ENCODE peak calls at places on chromosome 7, in five cellular contexts. One of them, this sample, is unnamed.
A peak's percentile ranks its signal among the peaks of the same experiment; 100 is the strongest.

GRCh38 chr7:104130726-104131125 is 77.1 kb downstream of the ORC5 start:
- DNase-seq in foreskin fibroblast: no peak
- DNase-seq in Ammon's horn: no peak
- DNase-seq in substantia nigra: no peak
- DNase-seq in keratinocyte: no peak
- DNase-seq in this sample: no peak

GRCh38 chr7:22672892-22673637 is 53.9 kb upstream of the IL6 start:
- DNase-seq in substantia nigra: no peak
- DNase-seq in keratinocyte: no peak
- DNase-seq in foreskin fibroblast: no peak
- DNase-seq in Ammon's horn: no peak
- DNase-seq in this sample: no peak

GRCh38 chr7:105776068-105776790 is 100.2 kb downstream of the ATXN7L1 start:
- DNase-seq in foreskin fibroblast: peak; percentile 100
- DNase-seq in Ammon's horn: no peak
- DNase-seq in keratinocyte: no peak
- DNase-seq in substantia nigra: no peak
- DNase-seq in this sample: peak; percentile 73

GRCh38 chr7:134533288-134533771 is 6.0 kb downstream of the AKR1B10 start:
- DNase-seq in Ammon's horn: no peak
- DNase-seq in substantia nigra: no peak
- DNase-seq in foreskin fibroblast: peak; percentile 37
- DNase-seq in keratinocyte: no peak
- DNase-seq in this sample: no peak

GRCh38 chr7:38975944-38976392 is 1.7 kb upstream of the POU6F2 start:
- DNase-seq in Ammon's horn: no peak
- DNase-seq in keratinocyte: no peak
- DNase-seq in foreskin fibroblast: no peak
- DNase-seq in substantia nigra: no peak
- DNase-seq in this sample: peak; percentile 62

GRCh38 chr7:81769891-81770818 is at the start of gene HGF:
- DNase-seq in Ammon's horn: peak; percentile 56
- DNase-seq in substantia nigra: peak; percentile 49
- DNase-seq in foreskin fibroblast: peak; percentile 64
- DNase-seq in keratinocyte: no peak
- DNase-seq in this sample: peak; percentile 8

GRCh38 chr7:116528008-116528789 is 3.4 kb downstream of the CAV1 start:
- DNase-seq in Ammon's horn: no peak
- DNase-seq in substantia nigra: peak; percentile 6
- DNase-seq in keratinocyte: no peak
- DNase-seq in foreskin fibroblast: peak; percentile 96
- DNase-seq in this sample: no peak

GRCh38 chr7:56447864-56448693 is 331.9 kb upstream of the NUPR2 start:
- DNase-seq in substantia nigra: peak; percentile 7
- DNase-seq in foreskin fibroblast: no peak
- DNase-seq in keratinocyte: no peak
- DNase-seq in Ammon's horn: peak; percentile 2
- DNase-seq in this sample: peak; percentile 8

GRCh38 chr7:75531359-75531821 is 39.3 kb downstream of the SPDYE5 start:
- DNase-seq in foreskin fibroblast: peak; percentile 5
- DNase-seq in keratinocyte: no peak
- DNase-seq in Ammon's horn: no peak
- DNase-seq in substantia nigra: no peak
- DNase-seq in this sample: peak; percentile 61

GRCh38 chr7:1758417-1758858 is 88.4 kb downstream of the ELFN1 start:
- DNase-seq in substantia nigra: peak; percentile 26
- DNase-seq in Ammon's horn: no peak
- DNase-seq in keratinocyte: no peak
- DNase-seq in foreskin fibroblast: no peak
- DNase-seq in this sample: peak; percentile 87

GRCh38 chr7:12715372-12716133 is 28.1 kb downstream of the ARL4A start:
- DNase-seq in Ammon's horn: peak; percentile 69
- DNase-seq in keratinocyte: no peak
- DNase-seq in foreskin fibroblast: peak; percentile 98
- DNase-seq in substantia nigra: peak; percentile 16
- DNase-seq in this sample: peak; percentile 42

GRCh38 chr7:80883188-80884025 is 35.4 kb downstream of the SEMA3C start:
- DNase-seq in foreskin fibroblast: peak; percentile 98
- DNase-seq in substantia nigra: no peak
- DNase-seq in Ammon's horn: no peak
- DNase-seq in keratinocyte: peak; percentile 98
- DNase-seq in this sample: no peak

GRCh38 chr7:103711413-103711812 is 265.4 kb upstream of the SLC26A5 start:
- DNase-seq in Ammon's horn: no peak
- DNase-seq in foreskin fibroblast: no peak
- DNase-seq in keratinocyte: no peak
- DNase-seq in substantia nigra: no peak
- DNase-seq in this sample: no peak

GRCh38 chr7:16891338-16891737 is 9.6 kb upstream of the AGR3 start:
- DNase-seq in Ammon's horn: peak; percentile 62
- DNase-seq in substantia nigra: peak; percentile 2
- DNase-seq in keratinocyte: no peak
- DNase-seq in foreskin fibroblast: peak; percentile 33
- DNase-seq in this sample: peak; percentile 6

GRCh38 chr7:83119002-83119358 is 43.7 kb downstream of the PCLO start:
- DNase-seq in keratinocyte: no peak
- DNase-seq in Ammon's horn: no peak
- DNase-seq in substantia nigra: no peak
- DNase-seq in foreskin fibroblast: no peak
- DNase-seq in this sample: no peak

GRCh38 chr7:159128767-159129166 is 15.9 kb downstream of the VIPR2 start:
- DNase-seq in Ammon's horn: no peak
- DNase-seq in substantia nigra: no peak
- DNase-seq in keratinocyte: no peak
- DNase-seq in foreskin fibroblast: no peak
- DNase-seq in this sample: no peak

GRCh38 chr7:47943676-47944474 is 4.4 kb downstream of the PKD1L1 start:
- DNase-seq in substantia nigra: no peak
- DNase-seq in Ammon's horn: no peak
- DNase-seq in keratinocyte: no peak
- DNase-seq in foreskin fibroblast: no peak
- DNase-seq in this sample: no peak

GRCh38 chr7:115851291-115851690 is 179.3 kb downstream of the TFEC start:
- DNase-seq in Ammon's horn: peak; percentile 11
- DNase-seq in substantia nigra: no peak
- DNase-seq in keratinocyte: no peak
- DNase-seq in foreskin fibroblast: peak; percentile 26
- DNase-seq in this sample: no peak

GRCh38 chr7:94344826-94345225 is 49.9 kb upstream of the COL1A2 start:
- DNase-seq in keratinocyte: no peak
- DNase-seq in foreskin fibroblast: peak; percentile 43
- DNase-seq in Ammon's horn: no peak
- DNase-seq in substantia nigra: no peak
- DNase-seq in this sample: no peak

GRCh38 chr7:84100866-84101265 is 93.7 kb downstream of the SEMA3A start:
- DNase-seq in foreskin fibroblast: peak; percentile 16
- DNase-seq in Ammon's horn: no peak
- DNase-seq in keratinocyte: peak; percentile 32
- DNase-seq in substantia nigra: no peak
- DNase-seq in this sample: peak; percentile 2

GRCh38 chr7:130987092-130987491 is 253.1 kb upstream of the KLF14 start:
- DNase-seq in Ammon's horn: no peak
- DNase-seq in keratinocyte: peak; percentile 84
- DNase-seq in foreskin fibroblast: no peak
- DNase-seq in substantia nigra: no peak
- DNase-seq in this sample: no peak

GRCh38 chr7:18693826-18694225 is 198.3 kb downstream of the HDAC9 start:
- DNase-seq in substantia nigra: no peak
- DNase-seq in keratinocyte: no peak
- DNase-seq in Ammon's horn: no peak
- DNase-seq in foreskin fibroblast: no peak
- DNase-seq in this sample: no peak

This sample was measured in H7.